ENCODE peak calls at places on chromosomes 12 and 14, in ten cellular contexts. One of them, this sample, is unnamed.
A peak's percentile ranks its signal among the peaks of the same experiment; 100 is the strongest.

GRCh38 chr14:50222061-50222613 is 9.2 kb downstream of the SOS2 start:
- DNase-seq in anterior cingulate cortex: no peak
- DNase-seq in posterior vena cava: no peak
- DNase-seq in posterior cingulate gyrus: no peak
- DNase-seq in stimulated activated CD4-positive, alpha-beta T cell treated with anti-CD3 and anti-CD28 coated beads, Interleukin-1b, Interleukin-23, amount 100 ng/mL, for 24 hours: no peak
- DNase-seq in H7: no peak
- DNase-seq in AG09309: no peak
- DNase-seq in activated T-cell treated with anti-CD3 and anti-CD28 coated beads, Interleukin-2, amount 50 U/mL, for 1 hour: no peak
- DNase-seq in fibroblast of mammary gland: peak; percentile 60
- DNase-seq in iris pigment epithelial cell: no peak
- DNase-seq in this sample: no peak

GRCh38 chr14:35374273-35374681 is 30.3 kb downstream of the NFKBIA start:
- DNase-seq in anterior cingulate cortex: peak; percentile 36
- DNase-seq in posterior vena cava: no peak
- DNase-seq in posterior cingulate gyrus: no peak
- DNase-seq in stimulated activated CD4-positive, alpha-beta T cell treated with anti-CD3 and anti-CD28 coated beads, Interleukin-1b, Interleukin-23, amount 100 ng/mL, for 24 hours: no peak
- DNase-seq in H7: no peak
- DNase-seq in AG09309: peak; percentile 98
- DNase-seq in activated T-cell treated with anti-CD3 and anti-CD28 coated beads, Interleukin-2, amount 50 U/mL, for 1 hour: no peak
- DNase-seq in fibroblast of mammary gland: peak; percentile 99
- DNase-seq in iris pigment epithelial cell: peak; percentile 98
- DNase-seq in this sample: no peak

GRCh38 chr14:77032483-77032853 is 4.0 kb upstream of the IRF2BPL start:
- DNase-seq in anterior cingulate cortex: no peak
- DNase-seq in posterior vena cava: no peak
- DNase-seq in posterior cingulate gyrus: no peak
- DNase-seq in stimulated activated CD4-positive, alpha-beta T cell treated with anti-CD3 and anti-CD28 coated beads, Interleukin-1b, Interleukin-23, amount 100 ng/mL, for 24 hours: no peak
- DNase-seq in H7: no peak
- DNase-seq in AG09309: no peak
- DNase-seq in activated T-cell treated with anti-CD3 and anti-CD28 coated beads, Interleukin-2, amount 50 U/mL, for 1 hour: no peak
- DNase-seq in fibroblast of mammary gland: no peak
- DNase-seq in iris pigment epithelial cell: no peak
- DNase-seq in this sample: no peak

GRCh38 chr12:72275551-72275950 is 3.4 kb downstream of the TRHDE start:
- DNase-seq in anterior cingulate cortex: no peak
- DNase-seq in posterior vena cava: no peak
- DNase-seq in posterior cingulate gyrus: no peak
- DNase-seq in stimulated activated CD4-positive, alpha-beta T cell treated with anti-CD3 and anti-CD28 coated beads, Interleukin-1b, Interleukin-23, amount 100 ng/mL, for 24 hours: no peak
- DNase-seq in H7: no peak
- DNase-seq in AG09309: no peak
- DNase-seq in activated T-cell treated with anti-CD3 and anti-CD28 coated beads, Interleukin-2, amount 50 U/mL, for 1 hour: no peak
- DNase-seq in fibroblast of mammary gland: no peak
- DNase-seq in iris pigment epithelial cell: no peak
- DNase-seq in this sample: no peak

GRCh38 chr14:77184396-77185092 is 2.9 kb downstream of the TMEM63C start:
- DNase-seq in anterior cingulate cortex: no peak
- DNase-seq in posterior vena cava: no peak
- DNase-seq in posterior cingulate gyrus: no peak
- DNase-seq in stimulated activated CD4-positive, alpha-beta T cell treated with anti-CD3 and anti-CD28 coated beads, Interleukin-1b, Interleukin-23, amount 100 ng/mL, for 24 hours: no peak
- DNase-seq in H7: no peak
- DNase-seq in AG09309: no peak
- DNase-seq in activated T-cell treated with anti-CD3 and anti-CD28 coated beads, Interleukin-2, amount 50 U/mL, for 1 hour: no peak
- DNase-seq in fibroblast of mammary gland: no peak
- DNase-seq in iris pigment epithelial cell: no peak
- DNase-seq in this sample: no peak

GRCh38 chr14:73014105-73014504 is 12.8 kb downstream of the ZFYVE1 start:
- DNase-seq in anterior cingulate cortex: peak; percentile 0
- DNase-seq in posterior vena cava: no peak
- DNase-seq in posterior cingulate gyrus: no peak
- DNase-seq in stimulated activated CD4-positive, alpha-beta T cell treated with anti-CD3 and anti-CD28 coated beads, Interleukin-1b, Interleukin-23, amount 100 ng/mL, for 24 hours: no peak
- DNase-seq in H7: no peak
- DNase-seq in AG09309: no peak
- DNase-seq in activated T-cell treated with anti-CD3 and anti-CD28 coated beads, Interleukin-2, amount 50 U/mL, for 1 hour: no peak
- DNase-seq in fibroblast of mammary gland: peak; percentile 29
- DNase-seq in iris pigment epithelial cell: peak; percentile 82
- DNase-seq in this sample: no peak

GRCh38 chr14:51597511-51597920 is 54.2 kb upstream of the FRMD6 start:
- DNase-seq in anterior cingulate cortex: no peak
- DNase-seq in posterior vena cava: no peak
- DNase-seq in posterior cingulate gyrus: no peak
- DNase-seq in stimulated activated CD4-positive, alpha-beta T cell treated with anti-CD3 and anti-CD28 coated beads, Interleukin-1b, Interleukin-23, amount 100 ng/mL, for 24 hours: no peak
- DNase-seq in H7: no peak
- DNase-seq in AG09309: no peak
- DNase-seq in activated T-cell treated with anti-CD3 and anti-CD28 coated beads, Interleukin-2, amount 50 U/mL, for 1 hour: no peak
- DNase-seq in fibroblast of mammary gland: peak; percentile 66
- DNase-seq in iris pigment epithelial cell: no peak
- DNase-seq in this sample: no peak

GRCh38 chr14:90511795-90512331 is 115.0 kb downstream of the CALM1 start:
- DNase-seq in anterior cingulate cortex: peak; percentile 43
- DNase-seq in posterior vena cava: no peak
- DNase-seq in posterior cingulate gyrus: no peak
- DNase-seq in stimulated activated CD4-positive, alpha-beta T cell treated with anti-CD3 and anti-CD28 coated beads, Interleukin-1b, Interleukin-23, amount 100 ng/mL, for 24 hours: no peak
- DNase-seq in H7: no peak
- DNase-seq in AG09309: no peak
- DNase-seq in activated T-cell treated with anti-CD3 and anti-CD28 coated beads, Interleukin-2, amount 50 U/mL, for 1 hour: no peak
- DNase-seq in fibroblast of mammary gland: no peak
- DNase-seq in iris pigment epithelial cell: no peak
- DNase-seq in this sample: no peak

GRCh38 chr12:48292030-48292429 is 58.7 kb downstream of the ZNF641 start:
- DNase-seq in anterior cingulate cortex: no peak
- DNase-seq in posterior vena cava: no peak
- DNase-seq in posterior cingulate gyrus: no peak
- DNase-seq in stimulated activated CD4-positive, alpha-beta T cell treated with anti-CD3 and anti-CD28 coated beads, Interleukin-1b, Interleukin-23, amount 100 ng/mL, for 24 hours: no peak
- DNase-seq in H7: no peak
- DNase-seq in AG09309: no peak
- DNase-seq in activated T-cell treated with anti-CD3 and anti-CD28 coated beads, Interleukin-2, amount 50 U/mL, for 1 hour: no peak
- DNase-seq in fibroblast of mammary gland: no peak
- DNase-seq in iris pigment epithelial cell: no peak
- DNase-seq in this sample: no peak